ENCODE peak calls at places on chromosome 21, in seven cellular contexts. One of them, this sample, is unnamed.

GRCh38 chr21:34874689-34875513 is 174.2 kb downstream of the RUNX1 start:
- DNase-seq in heart left ventricle: no peak
- DNase-seq in spleen: no peak
- DNase-seq in ovary: no peak
- DNase-seq in Peyer's patch: no peak
- DNase-seq in body of pancreas: no peak
- DNase-seq in transverse colon: no peak
- DNase-seq in this sample: no peak

GRCh38 chr21:31732891-31733520 is 1.1 kb upstream of the SCAF4 start:
- DNase-seq in Peyer's patch: no peak
- DNase-seq in ovary: peak
- DNase-seq in transverse colon: peak
- DNase-seq in spleen: no peak
- DNase-seq in body of pancreas: no peak
- DNase-seq in heart left ventricle: no peak
- DNase-seq in this sample: peak

GRCh38 chr21:24486973-24487372 is 1120.3 kb downstream of the MRPL39 start:
- DNase-seq in body of pancreas: no peak
- DNase-seq in Peyer's patch: no peak
- DNase-seq in spleen: no peak
- DNase-seq in transverse colon: no peak
- DNase-seq in heart left ventricle: no peak
- DNase-seq in ovary: no peak
- DNase-seq in this sample: no peak

GRCh38 chr21:30216041-30216723 is at the start of gene CLDN8:
- DNase-seq in ovary: no peak
- DNase-seq in heart left ventricle: no peak
- DNase-seq in spleen: no peak
- DNase-seq in Peyer's patch: no peak
- DNase-seq in body of pancreas: peak
- DNase-seq in transverse colon: peak
- DNase-seq in this sample: no peak

GRCh38 chr21:33262921-33263320 is 3.2 kb upstream of the IL10RB start:
- DNase-seq in heart left ventricle: no peak
- DNase-seq in Peyer's patch: no peak
- DNase-seq in spleen: no peak
- DNase-seq in ovary: no peak
- DNase-seq in transverse colon: no peak
- DNase-seq in body of pancreas: no peak
- DNase-seq in this sample: no peak

GRCh38 chr21:39661740-39662139 is 49.0 kb downstream of the B3GALT5 start:
- DNase-seq in body of pancreas: no peak
- DNase-seq in transverse colon: no peak
- DNase-seq in spleen: no peak
- DNase-seq in ovary: no peak
- DNase-seq in Peyer's patch: no peak
- DNase-seq in heart left ventricle: no peak
- DNase-seq in this sample: no peak

GRCh38 chr21:34022557-34023335 is 50.6 kb upstream of the MRPS6 start:
- DNase-seq in ovary: no peak
- DNase-seq in Peyer's patch: no peak
- DNase-seq in heart left ventricle: peak
- DNase-seq in transverse colon: no peak
- DNase-seq in spleen: no peak
- DNase-seq in body of pancreas: no peak
- DNase-seq in this sample: no peak

GRCh38 chr21:15278851-15279250 is 214.1 kb upstream of the NRIP1 start:
- DNase-seq in spleen: no peak
- DNase-seq in transverse colon: no peak
- DNase-seq in ovary: no peak
- DNase-seq in Peyer's patch: no peak
- DNase-seq in heart left ventricle: no peak
- DNase-seq in body of pancreas: no peak
- DNase-seq in this sample: no peak

GRCh38 chr21:41768371-41769042 is 1.7 kb upstream of the RIPK4 start:
- DNase-seq in ovary: no peak
- DNase-seq in heart left ventricle: no peak
- DNase-seq in spleen: no peak
- DNase-seq in Peyer's patch: peak
- DNase-seq in transverse colon: peak
- DNase-seq in body of pancreas: peak
- DNase-seq in this sample: no peak

GRCh38 chr21:26715878-26716506 is 129.2 kb downstream of the ADAMTS1 start:
- DNase-seq in ovary: no peak
- DNase-seq in body of pancreas: peak
- DNase-seq in transverse colon: peak
- DNase-seq in Peyer's patch: no peak
- DNase-seq in spleen: no peak
- DNase-seq in heart left ventricle: peak
- DNase-seq in this sample: peak

GRCh38 chr21:26758083-26758861 is 86.9 kb downstream of the ADAMTS1 start:
- DNase-seq in ovary: no peak
- DNase-seq in transverse colon: no peak
- DNase-seq in body of pancreas: no peak
- DNase-seq in spleen: no peak
- DNase-seq in Peyer's patch: no peak
- DNase-seq in heart left ventricle: no peak
- DNase-seq in this sample: no peak

GRCh38 chr21:25561668-25562641 is 45.3 kb downstream of the MRPL39 start:
- DNase-seq in ovary: peak
- DNase-seq in Peyer's patch: peak
- DNase-seq in body of pancreas: peak
- DNase-seq in spleen: peak
- DNase-seq in transverse colon: peak
- DNase-seq in heart left ventricle: peak
- DNase-seq in this sample: peak
- TF ChIP-seq POLR2A in ovary: no peak
- TF ChIP-seq POLR2A in Peyer's patch: no peak
- TF ChIP-seq POLR2A in body of pancreas: no peak
- TF ChIP-seq POLR2A in spleen: no peak
- TF ChIP-seq POLR2A in transverse colon: no peak
- TF ChIP-seq POLR2A in heart left ventricle: no peak
- TF ChIP-seq POLR2A in this sample: no peak

GRCh38 chr21:36297938-36298572 is 21.9 kb upstream of the MORC3 start:
- DNase-seq in transverse colon: peak
- DNase-seq in spleen: peak
- DNase-seq in heart left ventricle: peak
- DNase-seq in ovary: no peak
- DNase-seq in body of pancreas: peak
- DNase-seq in Peyer's patch: peak
- DNase-seq in this sample: peak
- TF ChIP-seq POLR2A in transverse colon: peak
- TF ChIP-seq POLR2A in spleen: no peak
- TF ChIP-seq POLR2A in heart left ventricle: no peak
- TF ChIP-seq POLR2A in ovary: no peak
- TF ChIP-seq POLR2A in body of pancreas: no peak
- TF ChIP-seq POLR2A in Peyer's patch: peak
- TF ChIP-seq POLR2A in this sample: peak

DNA sequence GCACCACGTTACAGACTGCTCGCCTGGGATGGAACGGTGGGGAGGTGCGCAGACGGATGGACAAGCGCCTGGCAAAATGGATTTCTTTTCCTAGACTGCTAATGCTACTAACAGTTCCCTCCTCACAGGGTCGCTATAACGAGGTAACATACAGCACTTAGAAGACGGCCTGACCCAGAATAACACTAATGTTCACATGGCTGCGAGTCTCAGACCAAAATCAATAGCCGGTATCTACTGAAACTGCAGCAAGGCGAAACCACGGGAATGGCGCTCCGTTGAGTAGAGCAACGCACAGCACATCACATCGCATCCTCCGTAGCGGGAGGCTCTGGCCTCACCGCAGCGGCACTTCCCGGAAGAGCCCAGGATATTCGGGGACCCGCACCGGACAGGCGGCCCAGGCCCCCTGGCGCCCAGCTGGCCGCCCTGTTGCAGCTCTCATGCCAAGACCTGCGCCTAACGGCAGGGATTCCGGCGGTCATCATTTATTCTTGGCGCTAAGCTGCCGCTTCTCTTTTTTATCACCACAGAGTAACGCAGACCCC is 46.6 kb downstream of the VPS26C start:
- DNase-seq in body of pancreas: peak
- DNase-seq in spleen: no peak
- DNase-seq in Peyer's patch: no peak
- DNase-seq in heart left ventricle: no peak
- DNase-seq in transverse colon: peak
- DNase-seq in ovary: no peak
- DNase-seq in this sample: peak
- TF ChIP-seq POLR2A in body of pancreas: no peak
- TF ChIP-seq POLR2A in spleen: no peak
- TF ChIP-seq POLR2A in Peyer's patch: no peak
- TF ChIP-seq POLR2A in heart left ventricle: no peak
- TF ChIP-seq POLR2A in transverse colon: no peak
- TF ChIP-seq POLR2A in ovary: no peak
- TF ChIP-seq POLR2A in this sample: no peak

DNA sequence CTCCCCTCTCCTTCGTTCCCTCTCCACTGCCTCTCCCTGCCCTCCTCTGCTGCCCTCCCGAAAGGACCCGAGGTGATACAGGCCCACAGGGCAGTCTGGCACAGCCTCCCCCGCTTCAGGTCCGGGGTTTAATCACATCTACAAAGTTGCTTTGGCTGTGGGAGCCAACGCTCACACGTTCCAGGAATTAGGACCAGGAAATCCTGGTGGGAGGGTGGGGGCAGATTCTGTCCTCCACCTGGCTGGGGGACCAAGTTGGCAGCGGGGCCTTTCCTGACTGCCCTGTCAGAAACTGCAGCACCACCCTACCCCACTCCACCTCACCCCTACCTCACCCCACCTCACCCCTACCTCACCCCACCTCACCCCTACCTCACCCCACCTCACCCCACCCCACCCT is 95.1 kb downstream of the WDR4 start:
- DNase-seq in ovary: no peak
- DNase-seq in body of pancreas: no peak
- DNase-seq in heart left ventricle: no peak
- DNase-seq in Peyer's patch: no peak
- DNase-seq in spleen: peak
- DNase-seq in transverse colon: no peak
- DNase-seq in this sample: no peak
- TF ChIP-seq POLR2A in ovary: no peak
- TF ChIP-seq POLR2A in body of pancreas: no peak
- TF ChIP-seq POLR2A in heart left ventricle: no peak
- TF ChIP-seq POLR2A in Peyer's patch: no peak
- TF ChIP-seq POLR2A in spleen: no peak
- TF ChIP-seq POLR2A in transverse colon: no peak
- TF ChIP-seq POLR2A in this sample: no peak